ENCODE peak calls at places on chromosomes 4 and X, in four cellular contexts. C is vagina, A is transverse colon, X is tibial nerve. S is an unnamed sample. For H3K4me1, the result is how much of the 10 kb centered on the place peaks cover.

GRCh38 chr4:42843694-42844093 is 48.8 kb upstream of the GRXCR1 start:
- DNase-seq in C (no peak), A (no peak), X (no peak), S (no peak)

GRCh38 chr4:1566838-1567518 is 117.1 kb downstream of the FAM53A start:
- DNase-seq in C (no peak), A (no peak), X (no peak), S (no peak)

GRCh38 chr4:128707864-128708263 is 101.6 kb upstream of the JADE1 start:
- DNase-seq in C (no peak), A (no peak), X (no peak), S (peak)

GRCh38 chrX:10404435-10404834 is 215.9 kb downstream of the MID1 start:
- DNase-seq in C (no peak), A (no peak), X (no peak), S (no peak)

GRCh38 chr4:1048781-1049590 is 37.6 kb downstream of the FGFRL1 start:
- DNase-seq in C (no peak), A (no peak), X (no peak), S (peak)

GRCh38 chr4:99264927-99265326 is 25.9 kb downstream of the ADH1A start:
- DNase-seq in C (no peak), A (no peak), X (no peak), S (no peak)

GRCh38 chr4:156638925-156639605 is 332.5 kb downstream of the PDGFC start:
- DNase-seq in C (no peak), A (no peak), X (no peak), S (peak)

GRCh38 chrX:47283015-47283771 is 50.4 kb downstream of the USP11 start:
- DNase-seq in C (no peak), A (no peak), X (peak), S (peak)

GRCh38 chrX:12153741-12154140 is 15.5 kb downstream of the FRMPD4 start:
- DNase-seq in C (no peak), A (no peak), X (no peak), S (no peak)

GRCh38 chr4:94397635-94398034 is 54.1 kb upstream of the PDLIM5 start:
- DNase-seq in C (no peak), A (no peak), X (no peak), S (no peak)

GRCh38 chr4:174423257-174423944 is 98.9 kb downstream of the HPGD start:
- DNase-seq in C (no peak), A (no peak), X (peak), S (no peak)

GRCh38 chr4:186840222-186840701 is 116.6 kb upstream of the FAT1 start:
- DNase-seq in C (no peak), A (peak), X (peak), S (no peak)

GRCh38 chr4:185582651-185583400 is 47.5 kb upstream of the PDLIM3 start:
- DNase-seq in C (no peak), A (no peak), X (no peak), S (peak)

GRCh38 chrX:154374361-154375155 is at the start of gene FLNA:
- DNase-seq in C (no peak), A (peak), X (no peak), S (peak)
- TF ChIP-seq POLR2A in C (no peak), A (no peak), X (peak), S (peak)

DNA sequence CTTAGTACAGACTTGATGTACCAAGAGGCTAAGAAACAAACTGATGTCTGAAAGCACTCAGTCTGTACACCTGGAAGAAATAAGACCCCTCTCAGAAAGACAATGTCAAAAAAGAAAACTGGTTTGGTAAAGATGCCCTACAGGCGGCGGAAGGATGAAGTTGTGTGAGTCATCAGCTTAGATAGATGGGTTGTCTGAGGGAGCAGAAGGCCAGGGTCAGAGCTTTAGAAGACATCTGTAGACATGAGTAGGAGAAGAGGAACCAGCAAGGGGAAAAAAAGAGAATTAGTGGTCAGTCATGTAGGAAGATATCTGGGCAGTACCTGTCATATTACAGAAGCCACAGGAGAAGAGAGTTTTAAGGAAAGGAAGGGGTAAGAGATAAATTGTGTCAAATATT is 8.3 kb downstream of the SRPX2 start:
- DNase-seq in C (no peak), A (no peak), X (no peak), S (no peak)
- H3K4me1 ChIP-seq in C (under half), A (under half), X (under half), S (under half)

GRCh38 chr4:152660526-152660925 is 19.3 kb downstream of the TMEM154 start:
- DNase-seq in C (no peak), A (no peak), X (no peak), S (no peak)

GRCh38 chr4:152665691-152666410 is 13.9 kb downstream of the TMEM154 start:
- DNase-seq in C (no peak), A (peak), X (no peak), S (no peak)

GRCh38 chr4:152661649-152662048 is 18.1 kb downstream of the TMEM154 start:
- DNase-seq in C (no peak), A (no peak), X (no peak), S (no peak)

GRCh38 chr4:152666946-152667345 is 12.9 kb downstream of the TMEM154 start:
- DNase-seq in C (no peak), A (no peak), X (no peak), S (no peak)

DNA sequence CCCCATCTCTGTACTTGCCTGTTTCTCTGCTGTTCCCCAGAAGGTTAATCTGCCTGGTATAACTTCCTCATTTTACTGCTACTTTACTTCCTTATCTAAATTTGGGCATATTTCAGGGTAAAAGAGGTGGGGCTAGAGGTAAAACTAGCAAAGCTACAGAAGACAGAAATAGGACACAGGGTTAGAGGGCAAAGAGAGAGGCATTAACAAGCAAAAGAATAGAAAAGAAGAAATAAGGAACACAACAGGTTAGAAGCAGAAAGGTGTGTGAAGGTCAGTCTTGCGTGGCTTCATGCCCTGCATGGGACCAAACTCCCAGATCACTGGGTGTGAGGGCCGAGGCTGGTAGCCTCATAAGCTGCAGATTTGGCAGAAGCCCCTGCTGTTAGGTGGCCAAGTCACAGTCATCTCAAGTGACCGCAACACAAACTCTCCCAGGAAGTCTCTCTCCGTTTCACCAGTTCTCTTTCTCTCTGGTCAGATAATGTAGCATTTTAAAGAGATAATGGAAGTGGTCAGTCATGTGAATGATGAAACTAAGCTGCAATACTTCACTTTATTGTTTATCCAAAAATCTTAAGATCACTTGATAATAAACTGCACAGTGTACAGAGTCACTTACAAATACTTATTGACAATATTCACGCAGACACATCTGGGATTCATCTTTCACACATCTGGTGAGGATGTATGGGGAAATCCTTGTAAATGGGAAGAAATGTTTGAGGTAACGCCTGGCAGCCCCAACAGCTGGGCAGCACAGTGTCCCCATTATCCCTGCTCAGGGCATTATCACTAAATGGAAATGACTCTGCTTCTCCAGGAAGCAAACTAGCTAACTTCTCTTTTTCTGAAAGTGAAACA is 16.4 kb downstream of the TMEM154 start:
- DNase-seq in C (no peak), A (no peak), X (no peak), S (peak)
- H3K4me3 ChIP-seq in C (no peak), A (no peak), X (no peak), S (no peak)

GRCh38 chrX:4825550-4825949 is 1112.1 kb upstream of the PRKX start:
- DNase-seq in C (no peak), A (no peak), X (no peak), S (no peak)
- TF ChIP-seq POLR2A in C (no peak), A (no peak), X (no peak), S (no peak)

GRCh38 chr4:102404551-102404969 is 59.3 kb upstream of the SLC39A8 start:
- DNase-seq in C (no peak), A (no peak), X (no peak), S (no peak)
- H3K4me1 ChIP-seq in C (under half), A (under half), X (under half), S (under half)

DNA sequence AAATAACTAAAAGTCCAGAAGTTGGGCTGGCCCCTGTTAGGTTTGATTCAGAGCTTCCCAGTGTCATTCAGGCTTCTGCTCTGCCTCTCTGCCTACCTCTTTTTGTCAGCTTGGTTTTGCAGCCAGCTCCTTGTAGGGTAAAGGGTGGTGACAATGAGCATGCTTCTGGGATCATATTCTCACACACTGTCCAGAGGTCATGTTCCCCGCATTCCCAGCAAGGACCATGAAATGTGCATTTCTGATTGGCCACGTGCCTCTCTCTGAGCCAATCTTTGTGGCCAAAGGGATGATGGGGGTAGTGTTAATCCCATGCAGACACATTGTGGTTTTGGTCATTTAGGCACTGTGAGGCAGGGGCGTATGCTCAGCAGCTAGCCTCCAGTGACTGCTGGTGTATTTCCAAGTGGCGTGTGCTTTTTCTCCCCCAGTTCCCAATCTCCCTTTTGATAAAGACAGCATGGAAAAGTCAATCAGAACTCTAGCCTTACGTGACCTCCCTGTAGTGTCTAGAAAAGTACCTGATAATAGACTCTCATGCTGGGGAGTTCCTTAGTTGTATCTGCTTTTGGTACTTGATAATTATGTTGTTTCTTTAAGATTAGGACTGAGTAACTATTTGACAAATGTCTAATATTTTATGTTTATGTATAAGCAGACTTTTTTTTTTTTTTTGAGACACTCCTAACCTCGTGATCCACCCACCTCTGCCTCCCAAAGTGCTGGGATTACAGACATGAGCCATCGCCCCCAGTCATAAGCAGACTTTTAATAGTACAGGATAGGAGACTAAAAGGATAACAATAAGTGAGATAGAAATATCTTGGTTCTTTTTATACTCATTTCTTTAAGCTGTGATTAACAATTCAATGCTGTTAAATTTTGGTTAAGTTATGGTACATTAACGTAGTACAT is 57.8 kb downstream of the KIAA0232 start:
- DNase-seq in C (no peak), A (no peak), X (no peak), S (no peak)
- H3K4me3 ChIP-seq in C (no peak), A (no peak), X (no peak), S (no peak)

GRCh38 chrX:42855262-42855661 is 77.3 kb upstream of the PPP1R2C start:
- DNase-seq in C (no peak), A (no peak), X (no peak), S (no peak)
- TF ChIP-seq POLR2A in C (no peak), A (no peak), X (no peak), S (no peak)

DNA sequence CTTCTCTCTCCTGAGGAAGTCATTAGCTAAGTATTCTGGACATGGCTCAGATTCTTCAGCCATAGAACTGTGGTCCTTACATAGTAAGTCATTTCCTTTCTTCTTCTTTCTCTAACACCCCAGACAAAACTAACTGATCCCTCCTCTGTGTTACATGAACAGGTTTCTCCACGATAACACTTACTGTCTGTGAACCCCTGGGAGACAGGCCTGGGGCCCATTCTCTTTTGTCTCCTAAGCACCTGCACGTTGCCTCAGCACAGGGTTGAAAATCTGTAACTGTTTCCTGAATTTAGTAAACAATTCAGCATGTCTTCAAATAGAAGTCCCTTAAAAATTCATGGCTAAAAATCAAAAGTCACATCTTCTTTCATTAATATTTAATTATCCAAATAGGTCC is 24.7 kb downstream of the APBB2 start:
- DNase-seq in C (no peak), A (no peak), X (no peak), S (no peak)
- H3K4me1 ChIP-seq in C (under half), A (under half), X (under half), S (under half)